ENCODE peak calls at places on chromosomes 1 and 21, in nine cellular contexts. Z is lower leg skin; F is activated naive CD4-positive, alpha-beta T cell treated with Interleukin-2 at 50 U/mL for 16 hours; O is cardiac fibroblast; Q is stimulated activated CD4-positive, alpha-beta T cell treated with anti-CD3 and anti-CD28 coated beads, Interleukin-1b, Interleukin-23, amount 100 ng/mL, for 4 hours; Y is pons; I is A549; M is midbrain; B is Calu3. J is an unnamed sample.

GRCh38 chr1:36675106-36675505 is 192.4 kb upstream of the CSF3R start:
- DNase-seq in Z (peak), F (no peak), O (no peak), Q (no peak), Y (no peak), I (no peak), M (no peak), B (no peak), J (no peak)

GRCh38 chr1:156623946-156624813 is 5.0 kb downstream of the HAPLN2 start:
- DNase-seq in Z (peak), F (peak), O (peak), Q (no peak), Y (no peak), I (peak), M (peak), B (peak), J (peak)

GRCh38 chr1:171869097-171869496 is 27.8 kb downstream of the DNM3 start:
- DNase-seq in Z (no peak), F (no peak), O (peak), Q (no peak), Y (no peak), I (no peak), M (no peak), B (peak), J (no peak)

GRCh38 chr1:86714159-86714558 is 9.8 kb downstream of the SH3GLB1 start:
- DNase-seq in Z (no peak), F (no peak), O (peak), Q (no peak), Y (no peak), I (no peak), M (no peak), B (no peak), J (no peak)

GRCh38 chr1:115277276-115277675 is 60.8 kb downstream of the NGF start:
- DNase-seq in Z (no peak), F (no peak), O (peak), Q (no peak), Y (no peak), I (peak), M (no peak), B (no peak), J (no peak)

GRCh38 chr1:91308544-91308943 is 96.1 kb downstream of the HFM1 start:
- DNase-seq in Z (no peak), F (no peak), O (no peak), Q (no peak), Y (no peak), I (no peak), M (no peak), B (no peak), J (no peak)

GRCh38 chr1:103529746-103530145 is 4.2 kb downstream of the RNPC3 start:
- DNase-seq in Z (peak), F (peak), O (no peak), Q (no peak), Y (no peak), I (no peak), M (no peak), B (no peak), J (no peak)

GRCh38 chr1:11842154-11843041 is 5.2 kb downstream of the NPPA start:
- DNase-seq in Z (no peak), F (no peak), O (peak), Q (no peak), Y (peak), I (no peak), M (no peak), B (no peak), J (peak)

GRCh38 chr1:47431534-47431933 is 6.3 kb upstream of the FOXD2 start:
- DNase-seq in Z (no peak), F (no peak), O (peak), Q (no peak), Y (no peak), I (no peak), M (no peak), B (no peak), J (no peak)

GRCh38 chr1:204123376-204123775 is 28.5 kb downstream of the ETNK2 start:
- DNase-seq in Z (no peak), F (no peak), O (peak), Q (no peak), Y (no peak), I (no peak), M (no peak), B (no peak), J (no peak)

GRCh38 chr1:44294588-44295007 is 60.5 kb downstream of the ERI3 start:
- DNase-seq in Z (no peak), F (no peak), O (peak), Q (no peak), Y (peak), I (peak), M (peak), B (no peak), J (no peak)

GRCh38 chr1:41578712-41579335 is 94.3 kb upstream of the EDN2 start:
- DNase-seq in Z (no peak), F (no peak), O (peak), Q (no peak), Y (no peak), I (peak), M (no peak), B (peak), J (no peak)

GRCh38 chr21:39660191-39660590 is 47.5 kb downstream of the B3GALT5 start:
- DNase-seq in Z (peak), F (no peak), O (peak), Q (no peak), Y (no peak), I (no peak), M (no peak), B (no peak), J (no peak)

GRCh38 chr1:192445243-192445642 is 128.5 kb downstream of the RGS21 start:
- DNase-seq in Z (no peak), F (no peak), O (no peak), Q (no peak), Y (no peak), I (no peak), M (no peak), B (peak), J (no peak)

GRCh38 chr1:178093958-178094751 is at the start of gene RASAL2:
- DNase-seq in Z (peak), F (no peak), O (peak), Q (no peak), Y (no peak), I (peak), M (peak), B (peak), J (peak)

J was measured in GM20000.